ENCODE peak calls at places on chromosomes 2 and 18, in six cellular contexts. Z is neuronal stem cell, P is IMR-90, C is mesenchymal stem cell, B is H9, O is H1. N is an unnamed sample.

GRCh38 chr18:9103488-9103887 is 989 bp downstream of the NDUFV2 start:
- DNase-seq in Z (no peak), P (peak; percentile 49), C (peak; percentile 54), B (no peak), O (no peak), N (peak; percentile 19)

GRCh38 chr2:68811364-68811763 is 59.8 kb downstream of the BMP10 start:
- DNase-seq in Z (no peak), P (peak; percentile 23), C (peak; percentile 24), B (no peak), O (peak; percentile 23), N (no peak)

GRCh38 chr2:127909019-127909418 is 23.3 kb upstream of the AMMECR1L start:
- DNase-seq in Z (no peak), P (no peak), C (no peak), B (peak; percentile 42), O (no peak), N (no peak)

GRCh38 chr2:127097471-127097765 is 9.5 kb downstream of the BIN1 start:
- DNase-seq in Z (no peak), P (no peak), C (no peak), B (no peak), O (no peak), N (no peak)

GRCh38 chr2:149989447-149990063 is 402.0 kb upstream of the MMADHC start:
- DNase-seq in Z (no peak), P (peak; percentile 51), C (no peak), B (no peak), O (no peak), N (peak; percentile 55)

GRCh38 chr2:85787282-85787980 is 33.6 kb downstream of the ATOH8 start:
- DNase-seq in Z (no peak), P (no peak), C (no peak), B (no peak), O (no peak), N (no peak)

GRCh38 chr18:62586148-62586774 is 63.4 kb downstream of the ZCCHC2 start:
- DNase-seq in Z (peak; percentile 62), P (peak; percentile 69), C (peak; percentile 69), B (peak; percentile 72), O (peak; percentile 89), N (peak; percentile 71)

GRCh38 chr2:144942516-144943256 is 422.8 kb upstream of the ZEB2 start:
- DNase-seq in Z (no peak), P (peak; percentile 81), C (peak; percentile 68), B (no peak), O (no peak), N (no peak)

GRCh38 chr2:6352906-6353515 is 512.7 kb downstream of the CMPK2 start:
- DNase-seq in Z (peak; percentile 42), P (peak; percentile 58), C (peak; percentile 61), B (peak; percentile 75), O (peak; percentile 88), N (peak; percentile 78)

GRCh38 chr2:26556309-26557243 is 78.7 kb upstream of the OTOF start:
- DNase-seq in Z (no peak), P (no peak), C (no peak), B (no peak), O (no peak), N (no peak)

GRCh38 chr2:190207929-190208328 is 111.7 kb downstream of the HIBCH start:
- DNase-seq in Z (no peak), P (no peak), C (no peak), B (no peak), O (no peak), N (no peak)

GRCh38 chr18:42182728-42183700 is 228.0 kb downstream of the PIK3C3 start:
- DNase-seq in Z (no peak), P (no peak), C (peak; percentile 81), B (no peak), O (no peak), N (no peak)

GRCh38 chr18:42185486-42185885 is 230.5 kb downstream of the PIK3C3 start:
- DNase-seq in Z (no peak), P (no peak), C (no peak), B (no peak), O (no peak), N (no peak)

GRCh38 chr18:42187611-42188378 is 232.8 kb downstream of the PIK3C3 start:
- DNase-seq in Z (no peak), P (no peak), C (no peak), B (no peak), O (no peak), N (no peak)

GRCh38 chr18:42183746-42184145 is 228.7 kb downstream of the PIK3C3 start:
- DNase-seq in Z (no peak), P (peak; percentile 61), C (peak; percentile 86), B (no peak), O (no peak), N (peak; percentile 61)

DNA sequence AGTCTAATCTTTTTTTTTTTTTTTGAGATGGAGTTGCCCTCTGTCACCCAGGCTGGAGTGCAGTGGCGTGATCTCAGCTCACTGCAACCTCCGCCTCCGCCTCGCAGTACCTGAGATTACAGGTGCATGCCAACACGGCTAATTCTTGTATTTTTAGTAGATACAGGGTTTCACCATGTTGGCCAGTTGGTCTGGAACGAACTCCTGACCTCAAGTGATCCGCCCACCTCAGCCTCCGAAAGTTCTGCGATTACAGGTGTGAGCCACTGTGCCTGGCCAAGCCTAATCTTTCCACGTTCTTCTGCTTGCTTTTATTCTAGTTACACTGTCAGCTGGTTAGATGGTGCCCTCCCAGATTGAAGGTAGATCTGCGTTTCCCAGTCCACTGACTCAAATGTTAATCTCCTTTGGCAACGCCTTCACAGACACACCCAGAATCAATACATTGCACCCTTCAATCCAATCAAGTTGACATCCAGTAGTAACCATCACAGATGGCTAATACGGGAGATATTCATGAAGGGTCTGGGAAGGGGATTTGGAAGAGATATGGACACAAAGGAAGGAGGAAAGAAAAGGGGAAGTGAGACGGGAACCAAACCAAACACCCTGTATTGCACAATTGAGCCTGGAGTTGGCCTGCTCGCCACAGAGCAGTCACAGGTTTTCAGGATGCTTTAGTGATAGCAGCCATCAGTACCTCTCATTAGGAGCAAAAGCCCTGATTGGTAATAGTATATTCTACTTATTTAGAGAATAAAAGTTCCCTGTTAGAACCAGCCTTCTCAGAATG is 229.8 kb downstream of the PIK3C3 start:
- DNase-seq in Z (no peak), P (no peak), C (no peak), B (no peak), O (no peak), N (no peak)
- H2BK5ac ChIP-seq in Z (no peak overlapping the region), P (no peak overlapping the region), C (no peak overlapping the region), B (no peak overlapping the region), O (no peak overlapping the region), N (no peak overlapping the region)

DNA sequence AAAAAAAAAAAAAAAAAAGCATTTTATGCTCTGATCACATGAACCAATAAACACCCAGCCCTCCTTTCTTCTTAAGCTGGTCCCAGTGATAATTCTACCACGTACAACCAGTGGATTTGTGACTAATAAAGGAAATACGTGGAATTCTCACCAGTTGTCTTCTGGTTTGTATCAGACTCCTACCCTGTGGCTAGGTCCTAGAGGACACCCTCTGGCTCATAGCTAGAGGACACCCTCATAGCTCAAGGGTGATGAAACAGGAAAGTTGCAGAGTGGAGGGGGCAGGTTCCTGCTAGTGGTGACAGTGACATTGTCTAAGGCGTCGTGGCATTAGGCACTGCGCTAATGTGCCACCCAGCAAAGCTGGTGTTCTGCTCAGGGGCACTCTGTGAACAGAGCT is 167.8 kb downstream of the BCL11A start:
- DNase-seq in Z (no peak), P (no peak), C (peak; percentile 69), B (no peak), O (no peak), N (no peak)
- H2BK5ac ChIP-seq in Z (no peak overlapping the region), P (no peak overlapping the region), C (no peak overlapping the region), B (no peak overlapping the region), O (no peak overlapping the region), N (no peak overlapping the region)

GRCh38 chr2:2409481-2409880 is 78.4 kb upstream of the MYT1L start:
- DNase-seq in Z (no peak), P (no peak), C (no peak), B (no peak), O (no peak), N (no peak)
- H2BK5ac ChIP-seq in Z (no peak overlapping the region), P (no peak overlapping the region), C (no peak overlapping the region), B (no peak overlapping the region), O (no peak overlapping the region), N (no peak overlapping the region)

GRCh38 chr2:142591408-142591807 is 286.1 kb upstream of the KYNU start:
- DNase-seq in Z (no peak), P (no peak), C (no peak), B (no peak), O (no peak), N (no peak)
- H2BK5ac ChIP-seq in Z (no peak overlapping the region), P (no peak overlapping the region), C (no peak overlapping the region), B (no peak overlapping the region), O (no peak overlapping the region), N (no peak overlapping the region)

GRCh38 chr2:216773072-216773471 is 77.7 kb upstream of the IGFBP5 start:
- DNase-seq in Z (no peak), P (no peak), C (no peak), B (no peak), O (no peak), N (no peak)

GRCh38 chr2:216774620-216775019 is 79.3 kb upstream of the IGFBP5 start:
- DNase-seq in Z (no peak), P (peak; percentile 92), C (peak; percentile 98), B (no peak), O (no peak), N (no peak)

GRCh38 chr2:216776076-216776726 is 80.9 kb upstream of the IGFBP5 start:
- DNase-seq in Z (no peak), P (no peak), C (no peak), B (no peak), O (no peak), N (no peak)

GRCh38 chr2:216774180-216774579 is 78.8 kb upstream of the IGFBP5 start:
- DNase-seq in Z (no peak), P (no peak), C (no peak), B (no peak), O (no peak), N (no peak)

GRCh38 chr2:216775043-216775453 is 79.7 kb upstream of the IGFBP5 start:
- DNase-seq in Z (no peak), P (peak; percentile 99), C (peak; percentile 99), B (no peak), O (no peak), N (peak; percentile 56)
- H2BK5ac ChIP-seq in Z (no peak overlapping the region), P (peak overlapping the region; percentile 80), C (peak overlapping the region; percentile 83), B (no peak overlapping the region), O (no peak overlapping the region), N (no peak overlapping the region)

DNA sequence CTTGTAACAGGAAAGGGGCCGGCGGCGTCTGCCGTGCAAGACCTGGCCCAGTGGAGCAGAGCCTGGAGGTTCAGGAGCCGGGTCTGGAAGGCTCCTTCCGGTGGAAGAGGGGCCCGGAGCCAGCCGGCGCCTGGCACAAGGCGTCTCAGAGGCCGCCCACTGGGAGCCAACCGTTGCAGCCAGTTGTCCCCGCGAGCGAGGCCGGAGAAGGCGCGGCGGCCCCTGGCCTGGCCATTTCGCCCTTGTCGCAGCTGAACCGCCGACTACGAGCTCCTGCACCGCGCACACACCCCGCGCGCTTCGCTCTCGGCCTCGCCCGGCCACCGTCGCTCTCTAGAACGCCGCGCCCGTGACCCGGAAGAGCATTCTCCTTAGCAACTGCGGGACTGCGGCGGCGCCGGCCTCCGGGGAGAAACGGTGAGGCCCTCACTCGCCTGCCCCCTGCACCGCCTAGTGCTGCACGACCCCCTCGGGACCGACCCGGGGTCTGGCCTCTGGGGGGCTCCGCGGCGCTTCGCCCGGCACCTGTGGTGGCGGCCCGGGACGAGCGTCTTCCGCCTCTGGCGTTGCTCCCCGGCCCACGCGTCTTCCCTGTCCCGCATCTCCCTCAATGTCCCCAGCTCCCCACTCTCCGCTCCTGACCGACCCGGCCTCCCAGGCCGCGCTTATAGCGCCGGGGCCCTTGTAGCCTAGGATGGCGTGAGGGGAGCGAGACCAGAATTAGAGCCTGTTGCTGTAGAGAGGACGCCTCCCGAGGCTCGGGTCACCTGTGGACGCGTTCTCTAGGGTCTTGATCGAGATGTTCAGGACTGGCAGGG is at the start of gene DIS3L2:
- DNase-seq in Z (peak; percentile 79), P (peak; percentile 70), C (peak; percentile 87), B (peak; percentile 81), O (peak; percentile 86), N (peak; percentile 92)
- H2BK5ac ChIP-seq in Z (peak within 1 kb of the TSS; percentile 91), P (peak within 1 kb of the TSS; percentile 84), C (peak within 1 kb of the TSS; percentile 94), B (no peak within 1 kb of the TSS), O (peak within 1 kb of the TSS; percentile 83), N (peak within 1 kb of the TSS; percentile 55)

N was measured in mesendoderm.